ENCODE peak calls at places on chromosomes 7 and 10, in four cellular contexts. J, B, D and U are unnamed samples.

GRCh38 chr10:133347636-133348517 is 704 bp downstream of the PRAP1 start:
- DNase-seq in J (no peak), B (no peak), D (no peak), U (no peak)

GRCh38 chr7:44547536-44548221 is 6.5 kb upstream of the NPC1L1 start:
- DNase-seq in D (no peak), J (no peak), B (no peak), U (no peak)

GRCh38 chr10:35608317-35608672 is 3.2 kb downstream of the GJD4 start:
- DNase-seq in D (no peak), J (no peak), B (no peak), U (no peak)

GRCh38 chr10:47013469-47014169 is 102.4 kb downstream of the PTPN20 start:
- DNase-seq in B (no peak), D (no peak), J (no peak), U (no peak)

GRCh38 chr7:135510603-135511183 is 791 bp upstream of the CNOT4 start:
- DNase-seq in J (no peak), B (no peak), D (no peak), U (no peak)

GRCh38 chr10:71112138-71112785 is 100.1 kb upstream of the UNC5B start:
- DNase-seq in B (no peak), D (no peak), J (no peak), U (no peak)

GRCh38 chr7:16710641-16711040 is 42.9 kb upstream of the TSPAN13 start:
- DNase-seq in J (no peak), B (no peak), D (no peak), U (no peak)

GRCh38 chr7:106588576-106589494 is 72.1 kb downstream of the CCDC71L start:
- DNase-seq in B (no peak), D (no peak), J (no peak), U (no peak)

GRCh38 chr10:1063232-1063862 is 7.2 kb downstream of the WDR37 start:
- DNase-seq in J (no peak), B (no peak), D (no peak), U (no peak)

GRCh38 chr7:82406937-82407336 is 36.6 kb downstream of the CACNA2D1 start:
- DNase-seq in B (no peak), D (no peak), J (no peak), U (no peak)

GRCh38 chr7:5472432-5473315 is 49.0 kb upstream of the TNRC18 start:
- DNase-seq in B (no peak), D (no peak), J (no peak), U (no peak)

GRCh38 chr7:134562136-134562535 is 13.2 kb downstream of the AKR1B15 start:
- DNase-seq in J (no peak), D (no peak), B (peak), U (peak)

GRCh38 chr10:70074971-70075370 is 22.3 kb downstream of the MACROH2A2 start:
- DNase-seq in J (no peak), B (no peak), D (no peak), U (no peak)